ENCODE peak calls at places on chromosomes 2 and 18, in ten cellular contexts. G is stimulated activated naive B cell treated with anti-CD40 and anti-IgM and Interleukin-4, amounts not matched to agents 10 μg/mL and 1 μg/mL and 100 μg/mL, for 72 hours; T is EH; Y is iPS-NIHi11; O is occipital lobe; H is psoas muscle; S is D721Med; U is NCI-H1930; V is PC-3; F is KBM-7. W is an unnamed sample.

GRCh38 chr18:21997207-21998143 is 171.9 kb upstream of the GATA6 start:
- DNase-seq in G (no peak), T (peak; percentile 49), Y (peak; percentile 77), O (no peak), H (no peak), S (no peak), U (peak; percentile 35), V (peak; percentile 50), F (peak; percentile 77), W (no peak)

GRCh38 chr2:19041773-19042172 is 316.6 kb downstream of the OSR1 start:
- DNase-seq in G (no peak), T (no peak), Y (no peak), O (no peak), H (no peak), S (no peak), U (no peak), V (no peak), F (no peak), W (no peak)

GRCh38 chr2:203893823-203894222 is 26.3 kb downstream of the CTLA4 start:
- DNase-seq in G (no peak), T (no peak), Y (no peak), O (no peak), H (no peak), S (no peak), U (no peak), V (no peak), F (no peak), W (no peak)

GRCh38 chr2:241129086-241129871 is 20.0 kb downstream of the PASK start:
- DNase-seq in G (no peak), T (no peak), Y (no peak), O (no peak), H (peak; percentile 44), S (no peak), U (no peak), V (no peak), F (no peak), W (no peak)

GRCh38 chr2:119846021-119846420 is 86.3 kb downstream of the PTPN4 start:
- DNase-seq in G (no peak), T (no peak), Y (no peak), O (no peak), H (no peak), S (no peak), U (no peak), V (no peak), F (no peak), W (no peak)

GRCh38 chr2:210660-211059 is 53.2 kb downstream of the SH3YL1 start:
- DNase-seq in G (no peak), T (no peak), Y (no peak), O (no peak), H (no peak), S (no peak), U (no peak), V (peak; percentile 48), F (no peak), W (no peak)

GRCh38 chr2:46914578-46915230 is 902 bp downstream of the MCFD2 start:
- DNase-seq in G (no peak), T (no peak), Y (no peak), O (no peak), H (no peak), S (no peak), U (no peak), V (no peak), F (no peak), W (no peak)

GRCh38 chr2:8957593-8957992 is 45.9 kb downstream of the MBOAT2 start:
- DNase-seq in G (no peak), T (no peak), Y (no peak), O (no peak), H (no peak), S (no peak), U (no peak), V (no peak), F (no peak), W (no peak)

GRCh38 chr2:71608441-71608840 is 155.1 kb downstream of the DYSF start:
- DNase-seq in G (no peak), T (no peak), Y (no peak), O (no peak), H (peak; percentile 15), S (no peak), U (no peak), V (no peak), F (no peak), W (no peak)

GRCh38 chr2:37575780-37576179 is 95.7 kb downstream of the CDC42EP3 start:
- DNase-seq in G (no peak), T (peak; percentile 30), Y (no peak), O (no peak), H (no peak), S (no peak), U (no peak), V (peak; percentile 28), F (no peak), W (no peak)

GRCh38 chr2:50952596-50952995 is 79.3 kb downstream of the NRXN1 start:
- DNase-seq in G (no peak), T (no peak), Y (no peak), O (no peak), H (no peak), S (no peak), U (no peak), V (peak; percentile 46), F (no peak), W (no peak)

GRCh38 chr2:171553858-171554257 is 31.6 kb downstream of the CYBRD1 start:
- DNase-seq in G (no peak), T (no peak), Y (no peak), O (no peak), H (no peak), S (no peak), U (no peak), V (no peak), F (no peak), W (no peak)

GRCh38 chr18:57918601-57919000 is 115.5 kb upstream of the ATP8B1 start:
- DNase-seq in G (no peak), T (no peak), Y (no peak), O (no peak), H (no peak), S (no peak), U (no peak), V (no peak), F (no peak), W (no peak)

GRCh38 chr2:106158871-106159270 is 35.2 kb downstream of the UXS1 start:
- DNase-seq in G (no peak), T (no peak), Y (no peak), O (no peak), H (no peak), S (no peak), U (no peak), V (no peak), F (no peak), W (no peak)

GRCh38 chr2:237885931-237886701 is 26.7 kb downstream of the RAMP1 start:
- DNase-seq in G (no peak), T (no peak), Y (no peak), O (no peak), H (peak; percentile 86), S (no peak), U (no peak), V (no peak), F (no peak), W (no peak)

GRCh38 chr2:131641414-131642206 is 113.9 kb downstream of the CCDC74A start:
- DNase-seq in G (no peak), T (peak; percentile 73), Y (no peak), O (no peak), H (no peak), S (no peak), U (no peak), V (no peak), F (peak; percentile 96), W (no peak)

GRCh38 chr2:215895330-215895729 is 118.0 kb downstream of the MREG start:
- DNase-seq in G (no peak), T (no peak), Y (no peak), O (no peak), H (no peak), S (no peak), U (no peak), V (no peak), F (no peak), W (no peak)

W was measured in anterior cingulate cortex.